ENCODE peak calls at places on chromosome 11, in six cellular contexts. D, G, H, P, R and N are unnamed samples.

GRCh38 chr11:120780239-120780638 is 243.7 kb upstream of the TBCEL start:
- DNase-seq in D (no peak), G (no peak), H (no peak), P (no peak), R (no peak), N (no peak)

GRCh38 chr11:31828217-31828616 is 17.1 kb upstream of the PAX6 start:
- DNase-seq in D (no peak), G (no peak), H (no peak), P (no peak), R (no peak), N (no peak)

GRCh38 chr11:125331357-125331756 is 164.7 kb downstream of the FEZ1 start:
- DNase-seq in D (no peak), G (no peak), H (no peak), P (no peak), R (no peak), N (no peak)

GRCh38 chr11:121163658-121164308 is 62.7 kb downstream of the TECTA start:
- DNase-seq in D (no peak), G (no peak), H (no peak), P (no peak), R (no peak), N (no peak)

GRCh38 chr11:17779861-17780594 is 45.4 kb downstream of the KCNC1 start:
- DNase-seq in D (peak), G (no peak), H (no peak), P (no peak), R (no peak), N (no peak)

GRCh38 chr11:44564198-44564597 is 1.3 kb upstream of the CD82 start:
- DNase-seq in D (no peak), G (no peak), H (no peak), P (no peak), R (peak), N (no peak)

GRCh38 chr11:13287026-13287425 is 9.4 kb downstream of the BMAL1 start:
- DNase-seq in D (no peak), G (no peak), H (no peak), P (no peak), R (no peak), N (no peak)

GRCh38 chr11:116696381-116696941 is 76.3 kb downstream of the BUD13 start:
- DNase-seq in D (peak), G (no peak), H (no peak), P (no peak), R (no peak), N (no peak)

GRCh38 chr11:116234989-116235567 is 537.7 kb downstream of the BUD13 start:
- DNase-seq in D (no peak), G (no peak), H (no peak), P (no peak), R (no peak), N (no peak)

GRCh38 chr11:128796275-128796674 is 70.8 kb downstream of the KCNJ1 start:
- DNase-seq in D (no peak), G (no peak), H (no peak), P (no peak), R (peak), N (no peak)

GRCh38 chr11:33994937-33995336 is 56.6 kb upstream of the CAPRIN1 start:
- DNase-seq in D (no peak), G (no peak), H (no peak), P (no peak), R (no peak), N (no peak)

GRCh38 chr11:104333977-104334376 is 170.0 kb upstream of the PDGFD start:
- DNase-seq in D (no peak), G (no peak), H (no peak), P (no peak), R (no peak), N (no peak)

GRCh38 chr11:107780136-107780535 is 68.3 kb upstream of the SLN start:
- DNase-seq in D (no peak), G (no peak), H (no peak), P (no peak), R (no peak), N (no peak)

GRCh38 chr11:3854977-3855807 is at the start of gene STIM1:
- DNase-seq in D (peak), G (peak), H (peak), P (peak), R (peak), N (peak)

GRCh38 chr11:61145228-61146005 is 15.8 kb downstream of the VPS37C start:
- DNase-seq in D (peak), G (no peak), H (no peak), P (no peak), R (no peak), N (no peak)

GRCh38 chr11:3849297-3849874 is 6.1 kb upstream of the STIM1 start:
- DNase-seq in D (no peak), G (no peak), H (peak), P (no peak), R (peak), N (no peak)

GRCh38 chr11:72257551-72257950 is 13.6 kb upstream of the PHOX2A start:
- DNase-seq in D (no peak), G (no peak), H (no peak), P (no peak), R (no peak), N (no peak)

GRCh38 chr11:112881461-112881860 is 79.8 kb upstream of the NCAM1 start:
- DNase-seq in D (peak), G (no peak), H (no peak), P (peak), R (no peak), N (peak)

GRCh38 chr11:33151411-33151810 is 9.9 kb downstream of the CSTF3 start:
- DNase-seq in D (no peak), G (no peak), H (no peak), P (no peak), R (no peak), N (no peak)

DNA sequence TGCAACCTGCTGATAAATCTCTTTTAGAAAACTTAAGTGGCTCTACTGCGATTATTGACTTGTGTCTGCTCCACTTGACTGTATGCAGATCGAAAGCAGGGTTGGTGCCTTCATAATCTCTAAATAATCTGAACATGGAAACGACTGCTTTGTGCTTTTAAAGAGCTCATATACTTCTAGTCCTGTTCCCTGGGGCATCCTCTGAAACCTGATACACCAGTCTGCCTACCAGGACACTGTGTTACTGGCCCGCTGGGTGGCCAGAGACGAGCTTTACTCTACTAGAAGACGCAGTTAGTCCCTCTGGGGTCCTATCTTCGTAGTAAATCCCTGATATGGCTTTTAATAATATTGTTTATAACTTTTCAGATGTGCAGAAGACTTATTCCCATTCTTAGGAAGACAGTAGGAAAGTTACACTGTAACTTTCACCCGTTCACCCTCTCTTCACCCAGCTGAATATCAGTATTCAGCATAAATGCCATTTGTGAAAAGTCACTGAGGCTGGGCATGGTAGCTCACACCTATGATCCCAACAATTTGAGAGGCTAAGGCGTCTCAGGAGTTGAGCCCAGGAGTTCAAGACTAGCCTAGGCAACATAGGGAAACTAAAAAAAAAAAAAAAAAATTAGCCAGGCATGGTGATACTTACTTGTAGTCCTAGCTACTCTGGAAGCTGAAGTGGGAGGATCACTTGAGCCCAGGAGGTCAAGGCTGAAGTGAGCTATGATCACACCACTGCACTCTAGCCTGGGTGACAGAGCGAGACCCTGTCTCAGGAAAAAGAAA is 9.0 kb upstream of the HTR3B start:
- DNase-seq in D (no peak), G (no peak), H (no peak), P (no peak), R (no peak), N (no peak)
- H3K27ac ChIP-seq in D (no peak), G (no peak), H (no peak), P (peak), R (no peak), N (no peak)

GRCh38 chr11:122655527-122656072 is at the start of gene UBASH3B:
- DNase-seq in D (peak), G (peak), H (peak), P (peak), R (peak), N (peak)

GRCh38 chr11:122653911-122654310 is 1.6 kb upstream of the UBASH3B start:
- DNase-seq in D (no peak), G (no peak), H (no peak), P (no peak), R (no peak), N (no peak)

GRCh38 chr11:122656073-122656630 is 630 bp downstream of the UBASH3B start:
- DNase-seq in D (peak), G (peak), H (peak), P (peak), R (peak), N (peak)

GRCh38 chr11:122659676-122660571 is 4.4 kb downstream of the UBASH3B start:
- DNase-seq in D (no peak), G (no peak), H (no peak), P (no peak), R (no peak), N (no peak)

DNA sequence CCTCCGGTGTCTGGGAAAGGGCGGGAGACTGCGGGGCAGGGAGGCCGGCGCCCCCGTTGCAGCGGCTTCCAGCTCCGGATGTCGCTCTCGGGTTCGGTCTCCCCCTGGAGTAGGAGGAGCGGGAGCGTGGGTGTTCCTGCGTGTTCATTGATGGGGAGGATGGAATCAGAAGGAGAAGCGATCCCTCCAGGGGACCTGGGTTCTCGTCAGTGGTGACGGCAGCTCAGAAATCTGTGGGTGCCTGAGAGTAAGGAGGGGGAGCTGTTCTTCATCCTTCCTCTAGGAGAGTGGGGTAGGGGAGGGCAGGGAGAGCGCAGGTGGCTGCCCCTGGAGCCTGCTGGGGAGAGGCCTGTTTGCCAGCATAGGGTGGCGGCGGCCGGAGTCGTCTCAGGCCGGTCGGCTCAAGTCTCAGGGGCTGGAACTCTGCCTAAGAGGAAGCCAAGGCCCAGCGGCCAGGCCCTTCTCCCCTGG is 1.1 kb downstream of the UBASH3B start:
- DNase-seq in D (peak), G (peak), H (peak), P (peak), R (peak), N (peak)
- H3K4me3 ChIP-seq in D (peak), G (peak), H (peak), P (peak), R (peak), N (peak)

DNA sequence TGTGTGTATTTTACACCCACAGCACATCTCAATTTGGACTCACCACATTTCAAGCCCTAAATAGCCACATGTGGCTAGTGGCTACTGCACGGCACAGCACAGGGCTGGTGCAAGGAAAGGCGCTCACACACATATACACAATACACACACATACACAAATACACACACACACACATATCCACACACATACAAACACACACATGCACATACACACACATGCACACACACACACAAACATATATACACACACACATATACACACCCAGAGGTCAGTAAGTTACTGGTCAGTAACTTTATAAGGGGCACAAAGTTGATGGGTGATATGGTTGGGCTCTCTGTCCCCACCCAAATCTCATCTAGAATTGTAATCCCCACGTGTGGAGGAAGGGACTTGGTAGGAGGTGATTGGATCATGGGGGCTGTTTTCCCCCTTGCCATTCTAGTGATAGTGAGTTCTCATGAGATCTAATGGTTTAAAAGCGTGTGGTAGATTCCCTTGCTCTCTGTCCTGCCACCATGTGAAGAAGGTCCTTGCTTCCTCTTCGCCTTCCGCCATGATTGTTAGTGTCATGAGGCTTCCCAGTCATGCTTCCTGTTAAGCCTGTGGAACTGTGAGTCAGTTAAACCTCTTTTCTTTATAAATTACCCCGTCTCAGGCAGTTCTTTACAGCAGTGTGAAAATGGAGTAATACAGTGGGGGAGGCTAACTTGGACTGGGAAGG is 37.6 kb upstream of the DKK3 start:
- DNase-seq in D (no peak), G (no peak), H (no peak), P (no peak), R (no peak), N (no peak)
- H3K27ac ChIP-seq in D (no peak), G (no peak), H (no peak), P (no peak), R (no peak), N (no peak)

GRCh38 chr11:839280-839623 is 3.1 kb downstream of the POLR2L start:
- DNase-seq in D (no peak), G (no peak), H (no peak), P (no peak), R (no peak), N (no peak)
- H3K4me3 ChIP-seq in D (no peak), G (no peak), H (no peak), P (no peak), R (no peak), N (no peak)

GRCh38 chr11:69818243-69819108 is 740 bp downstream of the FGF3 start:
- DNase-seq in D (no peak), G (no peak), H (no peak), P (no peak), R (no peak), N (no peak)

GRCh38 chr11:69821511-69822040 is 2.4 kb upstream of the FGF3 start:
- DNase-seq in D (no peak), G (no peak), H (no peak), P (no peak), R (no peak), N (no peak)

GRCh38 chr11:69819109-69819490 is at the start of gene FGF3:
- DNase-seq in D (no peak), G (no peak), H (no peak), P (no peak), R (no peak), N (no peak)

GRCh38 chr11:69820441-69820840 is 1.2 kb upstream of the FGF3 start:
- DNase-seq in D (no peak), G (no peak), H (no peak), P (no peak), R (no peak), N (no peak)

DNA sequence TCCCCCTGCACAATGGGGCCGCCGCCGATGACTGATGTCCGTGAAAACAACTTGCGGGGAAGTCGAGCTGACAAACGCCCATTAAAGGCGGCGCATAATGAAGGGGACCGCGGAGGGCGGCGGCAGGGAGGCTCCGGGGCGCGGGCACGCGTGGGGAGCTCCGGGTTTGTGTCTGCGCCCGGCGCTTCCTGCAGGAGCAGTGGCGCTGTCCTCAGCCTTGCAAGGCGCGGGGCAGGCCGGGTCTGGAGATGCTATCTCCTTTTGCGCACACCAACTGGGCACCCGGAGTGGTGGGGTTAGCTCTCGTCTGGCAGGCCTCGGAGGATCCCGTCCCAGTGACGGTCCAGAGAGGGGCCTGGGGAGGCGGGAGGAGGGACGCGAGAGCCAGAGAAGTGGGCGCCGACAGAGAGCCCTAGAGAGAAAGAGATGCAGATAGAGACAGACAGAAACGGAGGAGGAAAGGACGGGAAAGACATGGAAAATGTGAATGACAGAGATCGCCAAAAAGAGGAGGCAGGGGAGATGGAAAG is 390 bp upstream of the FGF3 start:
- DNase-seq in D (no peak), G (no peak), H (no peak), P (no peak), R (no peak), N (no peak)
- H3K27ac ChIP-seq in D (no peak), G (no peak), H (no peak), P (no peak), R (no peak), N (no peak)

DNA sequence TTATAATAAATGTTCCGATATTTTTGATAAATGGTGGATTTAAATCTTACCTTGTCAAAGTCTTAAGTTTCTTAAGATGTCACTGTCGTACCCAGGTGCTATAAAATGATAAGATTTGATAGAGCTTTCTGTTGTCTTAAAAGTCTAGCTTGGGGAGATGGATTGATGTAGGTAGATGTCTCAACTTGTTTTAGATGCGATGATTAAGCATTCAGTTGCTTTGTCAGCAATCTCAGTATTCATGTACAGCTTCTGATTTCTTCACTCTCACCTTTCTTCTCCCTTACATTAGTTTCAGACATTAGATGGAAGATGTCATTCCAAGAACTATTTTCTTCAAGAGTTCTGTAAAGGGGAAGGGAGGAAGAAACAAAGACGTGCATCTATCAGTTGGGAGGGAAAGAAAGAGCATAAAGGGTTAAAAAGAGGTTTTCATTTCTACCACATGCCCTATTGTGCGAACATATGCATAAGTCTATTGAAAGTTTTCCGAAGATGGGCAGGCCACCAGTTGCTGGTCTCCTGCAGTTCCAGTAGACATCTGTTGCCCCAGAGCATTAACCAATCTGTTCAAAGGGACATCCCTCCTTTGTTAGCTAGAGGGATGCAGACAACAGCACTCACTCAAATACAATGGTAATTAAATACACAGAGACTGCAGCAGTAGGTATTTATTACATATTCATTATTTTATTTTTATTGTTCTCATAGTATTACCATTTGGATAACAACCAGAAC is 38.4 kb downstream of the ZC3H12C start:
- DNase-seq in D (no peak), G (no peak), H (no peak), P (no peak), R (no peak), N (no peak)
- H3K4me3 ChIP-seq in D (no peak), G (no peak), H (no peak), P (no peak), R (no peak), N (no peak)

GRCh38 chr11:327581-327923 is 6.9 kb upstream of the IFITM3 start:
- DNase-seq in D (no peak), G (no peak), H (no peak), P (no peak), R (no peak), N (no peak)

GRCh38 chr11:326842-327580 is 6.4 kb upstream of the IFITM3 start:
- DNase-seq in D (peak), G (peak), H (peak), P (peak), R (no peak), N (peak)

GRCh38 chr11:326592-326841 is 5.9 kb upstream of the IFITM3 start:
- DNase-seq in D (no peak), G (no peak), H (no peak), P (no peak), R (no peak), N (no peak)

GRCh38 chr11:324131-324530 is 3.5 kb upstream of the IFITM3 start:
- DNase-seq in D (peak), G (no peak), H (no peak), P (no peak), R (no peak), N (no peak)

GRCh38 chr11:325796-326591 is 5.3 kb upstream of the IFITM3 start:
- DNase-seq in D (peak), G (no peak), H (no peak), P (no peak), R (no peak), N (no peak)
- H3K27ac ChIP-seq in D (peak), G (peak), H (peak), P (peak), R (no peak), N (no peak)

DNA sequence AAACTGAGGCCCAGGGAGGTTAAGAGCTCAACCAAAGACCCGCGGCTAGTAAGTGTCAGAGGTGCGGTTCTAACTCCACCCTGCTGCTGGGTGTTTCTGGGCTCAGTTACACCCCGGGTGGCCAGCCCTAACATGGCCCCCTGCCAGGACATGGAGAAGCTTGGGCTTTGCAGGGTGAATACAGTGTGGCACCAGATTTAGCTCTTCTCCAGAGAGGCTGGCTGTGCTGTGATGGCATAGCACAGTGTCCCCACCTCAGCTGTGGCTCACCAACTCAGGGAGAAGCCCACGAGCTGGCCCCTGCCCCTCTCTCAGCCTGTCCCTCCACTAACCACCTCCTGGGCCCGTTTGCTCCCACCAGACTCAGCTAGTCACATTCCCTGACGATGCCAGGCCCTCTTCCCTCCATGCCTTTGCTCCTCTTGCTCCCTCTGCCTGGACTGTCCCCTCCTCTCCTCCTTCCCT is 7.0 kb downstream of the UCP3 start:
- DNase-seq in D (peak), G (no peak), H (no peak), P (peak), R (no peak), N (no peak)
- H3K4me3 ChIP-seq in D (no peak), G (no peak), H (no peak), P (no peak), R (no peak), N (no peak)

GRCh38 chr11:64885367-64886286 is 7.2 kb upstream of the EHD1 start:
- DNase-seq in D (no peak), G (peak), H (no peak), P (no peak), R (no peak), N (no peak)
- H3K27ac ChIP-seq in D (no peak), G (peak), H (peak), P (no peak), R (no peak), N (no peak)